ENCODE peak calls at places on chromosomes 2 and 18, in nine cellular contexts. K is cardiac muscle cell; G is pancreas; W is ovary; U is upper lobe of left lung; Q is effector memory CD4-positive, alpha-beta T cell; M is NB4; C is heart left ventricle; Y is mesendoderm. F is an unnamed sample.

GRCh38 chr18:51051105-51051712 is 21.2 kb downstream of the SMAD4 start:
- DNase-seq in K (peak; percentile 66), G (no peak), W (no peak), U (no peak), Q (no peak), M (peak; percentile 58), C (no peak), Y (peak; percentile 77), F (peak; percentile 65)

GRCh38 chr18:68969027-68969426 is 171.1 kb downstream of the CCDC102B start:
- DNase-seq in K (no peak), G (no peak), W (no peak), U (peak; percentile 10), Q (no peak), M (no peak), C (no peak), Y (no peak), F (no peak)

GRCh38 chr2:121074322-121074932 is 210.6 kb downstream of the TFCP2L1 start:
- DNase-seq in K (no peak), G (no peak), W (no peak), U (no peak), Q (no peak), M (peak; percentile 27), C (no peak), Y (no peak), F (no peak)

GRCh38 chr2:2809771-2810170 is 478.7 kb upstream of the MYT1L start:
- DNase-seq in K (no peak), G (no peak), W (no peak), U (no peak), Q (no peak), M (no peak), C (no peak), Y (no peak), F (no peak)

GRCh38 chr18:79588636-79589481 is 90.7 kb upstream of the CTDP1 start:
- DNase-seq in K (peak; percentile 99), G (peak; percentile 54), W (peak; percentile 95), U (peak; percentile 88), Q (no peak), M (peak; percentile 34), C (peak; percentile 84), Y (peak; percentile 39), F (no peak)

GRCh38 chr2:240888130-240888889 is 7.6 kb downstream of the MAB21L4 start:
- DNase-seq in K (no peak), G (no peak), W (no peak), U (peak; percentile 76), Q (no peak), M (no peak), C (no peak), Y (no peak), F (no peak)

GRCh38 chr2:3585239-3586109 is 9.4 kb upstream of the COLEC11 start:
- DNase-seq in K (peak; percentile 94), G (no peak), W (peak; percentile 89), U (peak; percentile 81), Q (no peak), M (no peak), C (peak; percentile 75), Y (no peak), F (no peak)

GRCh38 chr2:201781583-201782051 is 884 bp upstream of the ALS2 start:
- DNase-seq in K (peak; percentile 32), G (peak; percentile 20), W (no peak), U (no peak), Q (no peak), M (peak; percentile 78), C (peak; percentile 30), Y (no peak), F (no peak)

GRCh38 chr2:62362561-62362960 is 143.4 kb downstream of the TMEM17 start:
- DNase-seq in K (no peak), G (no peak), W (no peak), U (peak; percentile 38), Q (no peak), M (no peak), C (no peak), Y (peak; percentile 70), F (no peak)

GRCh38 chr2:62364786-62365185 is 141.2 kb downstream of the TMEM17 start:
- DNase-seq in K (no peak), G (no peak), W (no peak), U (no peak), Q (no peak), M (no peak), C (no peak), Y (no peak), F (no peak)

GRCh38 chr2:62361964-62362363 is 144.0 kb downstream of the TMEM17 start:
- DNase-seq in K (no peak), G (no peak), W (no peak), U (no peak), Q (no peak), M (no peak), C (no peak), Y (no peak), F (no peak)

GRCh38 chr2:62363166-62363565 is 142.8 kb downstream of the TMEM17 start:
- DNase-seq in K (no peak), G (no peak), W (no peak), U (no peak), Q (no peak), M (no peak), C (no peak), Y (no peak), F (no peak)
- H3K4me3 ChIP-seq in K (no peak overlapping the region), G (no peak overlapping the region), W (no peak overlapping the region), U (no peak overlapping the region), Q (no peak overlapping the region), M (no peak overlapping the region), C (no peak overlapping the region), Y (no peak overlapping the region), F (no peak overlapping the region)

GRCh38 chr2:98759827-98760625 is 29.1 kb upstream of the MGAT4A start:
- DNase-seq in K (no peak), G (no peak), W (no peak), U (no peak), Q (no peak), M (peak; percentile 79), C (no peak), Y (no peak), F (no peak)

GRCh38 chr2:98761909-98762308 is 31.0 kb upstream of the MGAT4A start:
- DNase-seq in K (no peak), G (no peak), W (no peak), U (no peak), Q (no peak), M (no peak), C (no peak), Y (no peak), F (no peak)

GRCh38 chr2:98759338-98759737 is 28.4 kb upstream of the MGAT4A start:
- DNase-seq in K (no peak), G (no peak), W (no peak), U (no peak), Q (no peak), M (peak; percentile 67), C (no peak), Y (no peak), F (no peak)

GRCh38 chr2:98761267-98761781 is 30.4 kb upstream of the MGAT4A start:
- DNase-seq in K (no peak), G (no peak), W (no peak), U (peak; percentile 84), Q (peak; percentile 24), M (no peak), C (no peak), Y (no peak), F (peak; percentile 61)

GRCh38 chr2:98757904-98758421 is 27.0 kb upstream of the MGAT4A start:
- DNase-seq in K (peak; percentile 89), G (peak; percentile 77), W (peak; percentile 52), U (peak; percentile 22), Q (peak; percentile 56), M (peak; percentile 98), C (peak; percentile 77), Y (no peak), F (peak; percentile 79)
- H3K4me3 ChIP-seq in K (no peak overlapping the region), G (no peak overlapping the region), W (no peak overlapping the region), U (peak overlapping the region; percentile 14), Q (peak overlapping the region; percentile 26), M (peak overlapping the region; percentile 35), C (no peak overlapping the region), Y (no peak overlapping the region), F (peak overlapping the region; percentile 46)

GRCh38 chr2:172436889-172437288 is 9.5 kb downstream of the ITGA6 start:
- DNase-seq in K (no peak), G (no peak), W (no peak), U (no peak), Q (no peak), M (no peak), C (no peak), Y (no peak), F (no peak)

GRCh38 chr2:172438741-172439508 is 11.5 kb downstream of the ITGA6 start:
- DNase-seq in K (peak; percentile 55), G (no peak), W (no peak), U (no peak), Q (no peak), M (no peak), C (no peak), Y (no peak), F (no peak)

GRCh38 chr2:172438064-172438421 is 10.7 kb downstream of the ITGA6 start:
- DNase-seq in K (no peak), G (no peak), W (no peak), U (no peak), Q (no peak), M (no peak), C (no peak), Y (no peak), F (no peak)

GRCh38 chr2:172439509-172439860 is 12.1 kb downstream of the ITGA6 start:
- DNase-seq in K (no peak), G (no peak), W (no peak), U (no peak), Q (no peak), M (no peak), C (no peak), Y (no peak), F (no peak)

DNA sequence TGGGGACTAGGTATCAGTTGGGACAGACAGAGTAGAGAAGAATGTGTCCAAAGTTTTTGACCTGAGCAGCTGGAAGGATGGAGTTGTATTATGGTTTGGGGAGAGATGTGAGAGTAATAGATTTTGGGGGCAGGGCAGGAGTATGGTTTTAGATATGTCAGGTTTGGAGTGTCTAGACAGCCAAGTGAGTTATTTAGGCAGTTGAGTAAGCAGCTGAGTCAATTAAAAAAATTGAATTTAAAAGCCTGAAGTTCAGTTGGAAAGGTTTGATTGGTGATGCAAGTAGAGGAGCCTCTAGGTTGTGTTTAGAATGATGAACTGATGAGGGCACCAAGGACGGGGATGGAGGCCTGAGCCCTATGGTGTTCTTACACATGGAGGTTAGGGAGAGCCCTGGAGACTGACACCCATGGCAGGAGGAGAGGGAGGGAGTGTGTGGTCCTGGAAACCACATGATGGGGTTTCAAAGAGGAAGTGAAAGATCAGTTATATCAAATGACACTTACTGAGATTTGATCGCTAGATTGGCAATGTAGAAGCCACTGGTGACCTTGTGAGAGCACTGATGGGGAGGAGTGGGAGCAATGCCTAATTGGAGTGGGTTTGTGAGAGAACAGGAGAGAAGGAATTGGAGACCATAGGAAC is 10.2 kb downstream of the ITGA6 start:
- DNase-seq in K (no peak), G (no peak), W (no peak), U (no peak), Q (peak; percentile 7), M (peak; percentile 77), C (no peak), Y (no peak), F (peak; percentile 35)
- H3K4me3 ChIP-seq in K (no peak overlapping the region), G (no peak overlapping the region), W (no peak overlapping the region), U (no peak overlapping the region), Q (peak overlapping the region; percentile 33), M (no peak overlapping the region), C (no peak overlapping the region), Y (no peak overlapping the region), F (peak overlapping the region; percentile 32)

GRCh38 chr2:85584354-85584856 is at the start of gene VAMP5:
- DNase-seq in K (peak; percentile 41), G (no peak), W (no peak), U (peak; percentile 90), Q (peak; percentile 32), M (no peak), C (peak; percentile 66), Y (no peak), F (no peak)

GRCh38 chr2:85584857-85585780 is 888 bp downstream of the VAMP5 start:
- DNase-seq in K (peak; percentile 64), G (peak; percentile 71), W (no peak), U (no peak), Q (no peak), M (no peak), C (peak; percentile 55), Y (peak; percentile 93), F (peak; percentile 40)

GRCh38 chr2:85583667-85584353 is 421 bp upstream of the VAMP5 start:
- DNase-seq in K (no peak), G (no peak), W (no peak), U (no peak), Q (no peak), M (no peak), C (no peak), Y (no peak), F (peak; percentile 41)

GRCh38 chr2:85588218-85589044 is 4.2 kb downstream of the VAMP5 start:
- DNase-seq in K (no peak), G (no peak), W (no peak), U (no peak), Q (no peak), M (peak; percentile 80), C (no peak), Y (peak; percentile 43), F (no peak)

DNA sequence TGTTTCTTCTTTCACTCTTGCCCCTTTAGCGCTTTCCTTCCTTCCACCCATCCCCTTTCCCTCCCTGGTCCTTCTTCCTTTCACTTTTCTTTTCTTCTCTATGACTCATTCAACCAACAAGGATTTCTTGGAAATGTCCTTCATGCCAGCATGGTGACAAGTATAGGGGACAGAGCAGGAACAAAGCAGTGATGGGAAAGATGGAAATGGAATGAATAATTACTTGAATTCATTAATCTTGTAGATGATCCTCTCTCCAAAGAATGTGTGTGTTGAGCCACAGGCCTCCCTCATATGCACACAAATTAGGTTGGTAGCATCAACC is 1.5 kb downstream of the VAMP5 start:
- DNase-seq in K (peak; percentile 35), G (no peak), W (no peak), U (no peak), Q (no peak), M (no peak), C (no peak), Y (peak; percentile 47), F (no peak)
- H3K4me3 ChIP-seq in K (no peak overlapping the region), G (no peak overlapping the region), W (no peak overlapping the region), U (peak overlapping the region; percentile 59), Q (no peak overlapping the region), M (no peak overlapping the region), C (peak overlapping the region; percentile 85), Y (no peak overlapping the region), F (peak overlapping the region; percentile 69)